ENCODE peak calls at places on chromosomes 11 and 22, in seven cellular contexts. X is stimulated activated naive B cell treated with anti-CD40 and anti-IgM and Interleukin-4, amounts not matched to agents 10 μg/mL and 1 μg/mL and 100 μg/mL, for 72 hours; J is stimulated activated CD4-positive, alpha-beta T cell treated with anti-CD3 and anti-CD28 coated beads, Interleukin-12 subunit alpha, Interleukin-12 subunit beta, amount 100 ng/mL, for 4 hours; R is naive thymus-derived CD4-positive, alpha-beta T cell; O is progenitor cell of endocrine pancreas; I is fibroblast of mammary gland; M is NCI-H1105. L is an unnamed sample.

GRCh38 chr22:50730941-50731661 is 6.9 kb upstream of the ACR start:
- DNase-seq in X (no peak), J (no peak), R (no peak), O (no peak), I (no peak), M (no peak), L (no peak)

GRCh38 chr11:47152953-47153950 is 23.4 kb downstream of the ARFGAP2 start:
- DNase-seq in X (peak; percentile 22), J (peak; percentile 47), R (peak; percentile 52), O (peak; percentile 73), I (peak; percentile 82), M (peak; percentile 64), L (peak; percentile 88)

GRCh38 chr11:33515347-33515746 is 185.3 kb downstream of the C11orf91 start:
- DNase-seq in X (no peak), J (no peak), R (no peak), O (no peak), I (peak; percentile 96), M (no peak), L (no peak)

GRCh38 chr11:35206616-35207015 is 67.6 kb downstream of the CD44 start:
- DNase-seq in X (no peak), J (no peak), R (no peak), O (no peak), I (no peak), M (no peak), L (no peak)

GRCh38 chr11:128458316-128458715 is 129.0 kb downstream of the ETS1 start:
- DNase-seq in X (no peak), J (no peak), R (no peak), O (no peak), I (peak; percentile 92), M (no peak), L (no peak)

GRCh38 chr11:112308651-112309050 is 48.0 kb upstream of the PLET1 start:
- DNase-seq in X (no peak), J (no peak), R (no peak), O (no peak), I (no peak), M (no peak), L (no peak)

GRCh38 chr11:110303414-110303826 is 7.0 kb upstream of the RDX start:
- DNase-seq in X (no peak), J (no peak), R (no peak), O (no peak), I (no peak), M (no peak), L (no peak)

GRCh38 chr11:2521081-2521480 is 76.3 kb downstream of the KCNQ1 start:
- DNase-seq in X (no peak), J (no peak), R (no peak), O (peak; percentile 4), I (no peak), M (no peak), L (no peak)

GRCh38 chr11:57515332-57516060 is at the start of gene SLC43A1:
- DNase-seq in X (no peak), J (peak; percentile 43), R (no peak), O (peak; percentile 37), I (peak; percentile 59), M (peak; percentile 25), L (peak; percentile 73)

GRCh38 chr11:114348200-114349191 is 51.8 kb downstream of the C11orf71 start:
- DNase-seq in X (peak; percentile 10), J (no peak), R (peak; percentile 35), O (no peak), I (peak; percentile 77), M (peak; percentile 52), L (peak; percentile 90)

GRCh38 chr11:11584446-11584810 is 37.4 kb downstream of the GALNT18 start:
- DNase-seq in X (no peak), J (no peak), R (no peak), O (no peak), I (peak; percentile 91), M (no peak), L (no peak)

GRCh38 chr11:78698612-78699011 is 123.9 kb upstream of the NARS2 start:
- DNase-seq in X (no peak), J (no peak), R (no peak), O (no peak), I (peak; percentile 75), M (no peak), L (no peak)

GRCh38 chr22:49016909-49017768 is 810.5 kb downstream of the BRD1 start:
- DNase-seq in X (no peak), J (no peak), R (no peak), O (no peak), I (no peak), M (no peak), L (no peak)

GRCh38 chr11:65630215-65630614 is 7.7 kb upstream of the SIPA1 start:
- DNase-seq in X (no peak), J (no peak), R (no peak), O (no peak), I (no peak), M (no peak), L (no peak)

GRCh38 chr22:40322061-40322460 is 24.2 kb upstream of the ADSL start:
- DNase-seq in X (no peak), J (no peak), R (no peak), O (no peak), I (no peak), M (no peak), L (no peak)

GRCh38 chr11:7651700-7652099 is 21.6 kb downstream of the CYB5R2 start:
- DNase-seq in X (no peak), J (no peak), R (no peak), O (no peak), I (no peak), M (no peak), L (no peak)

GRCh38 chr11:22342599-22343138 is 4.5 kb downstream of the SLC17A6 start:
- DNase-seq in X (no peak), J (no peak), R (no peak), O (no peak), I (no peak), M (no peak), L (no peak)

GRCh38 chr11:57299150-57299737 is 25.5 kb downstream of the TNKS1BP1 start:
- DNase-seq in X (no peak), J (no peak), R (no peak), O (no peak), I (no peak), M (no peak), L (no peak)

GRCh38 chr11:111426615-111427014 is 47.5 kb upstream of the POU2AF1 start:
- DNase-seq in X (no peak), J (no peak), R (no peak), O (no peak), I (no peak), M (peak; percentile 94), L (peak; percentile 77)

GRCh38 chr11:88410056-88410455 is 72.5 kb upstream of the CTSC start:
- DNase-seq in X (no peak), J (no peak), R (no peak), O (no peak), I (no peak), M (no peak), L (no peak)

GRCh38 chr11:14643697-14644395 is at the start of gene PDE3B:
- DNase-seq in X (peak; percentile 48), J (peak; percentile 66), R (peak; percentile 59), O (peak; percentile 74), I (peak; percentile 12), M (peak; percentile 67), L (no peak)

GRCh38 chr11:117717485-117718314 is 79.3 kb downstream of the DSCAML1 start:
- DNase-seq in X (no peak), J (no peak), R (no peak), O (no peak), I (no peak), M (peak; percentile 65), L (peak; percentile 88)

GRCh38 chr11:86981777-86982540 is 26.8 kb upstream of the FZD4 start:
- DNase-seq in X (no peak), J (no peak), R (no peak), O (no peak), I (no peak), M (no peak), L (no peak)

GRCh38 chr11:115980336-115980735 is 476.1 kb upstream of the CADM1 start:
- DNase-seq in X (no peak), J (no peak), R (no peak), O (no peak), I (no peak), M (no peak), L (no peak)

GRCh38 chr22:24089951-24090350 is 78.8 kb downstream of the CABIN1 start:
- DNase-seq in X (no peak), J (no peak), R (no peak), O (no peak), I (no peak), M (no peak), L (no peak)

GRCh38 chr11:62269654-62270278 is at the start of gene SCGB2A2:
- DNase-seq in X (no peak), J (no peak), R (no peak), O (no peak), I (no peak), M (no peak), L (peak; percentile 58)

GRCh38 chr22:45478108-45478771 is 24.4 kb upstream of the FBLN1 start:
- DNase-seq in X (no peak), J (no peak), R (no peak), O (no peak), I (peak; percentile 98), M (no peak), L (peak; percentile 46)

GRCh38 chr11:65366340-65366773 is 11.8 kb downstream of the TIGD3 start:
- DNase-seq in X (no peak), J (no peak), R (peak; percentile 59), O (no peak), I (peak; percentile 87), M (peak; percentile 78), L (peak; percentile 93)

L was measured in T47D.